ENCODE peak calls at places on chromosomes 13 and 19, in four cellular contexts. B is left lung, A is thoracic aorta, C is neural progenitor cell. S is an unnamed sample.

GRCh38 chr13:110713981-110714797 is 689 bp downstream of the ING1 start:
- DNase-seq in B (peak; percentile 89), A (no peak), C (peak; percentile 74), S (peak; percentile 42)

GRCh38 chr19:45798995-45799517 is 6.4 kb upstream of the DMWD start:
- DNase-seq in B (peak; percentile 83), A (no peak), C (peak; percentile 72), S (peak; percentile 57)

GRCh38 chr13:95771950-95772349 is 95.0 kb downstream of the DNAJC3 start:
- DNase-seq in B (no peak), A (no peak), C (no peak), S (no peak)

GRCh38 chr19:35251456-35251855 is 2.7 kb downstream of the LSR start:
- DNase-seq in B (no peak), A (no peak), C (no peak), S (no peak)

GRCh38 chr19:5914358-5914774 is 312 bp downstream of the CAPS start:
- DNase-seq in B (peak; percentile 75), A (no peak), C (no peak), S (no peak)

GRCh38 chr19:53037101-53038097 is 7.1 kb upstream of the ERVV-2 start:
- DNase-seq in B (peak; percentile 81), A (no peak), C (peak; percentile 18), S (peak; percentile 54)

GRCh38 chr19:49939721-49940481 is 10.6 kb upstream of the NUP62 start:
- DNase-seq in B (peak; percentile 43), A (no peak), C (no peak), S (no peak)

GRCh38 chr13:64074989-64075474 is 2659.4 kb upstream of the PCDH20 start:
- DNase-seq in B (no peak), A (no peak), C (no peak), S (no peak)

GRCh38 chr19:48760514-48761221 is 5.3 kb downstream of the FGF21 start:
- DNase-seq in B (peak; percentile 15), A (no peak), C (no peak), S (no peak)

GRCh38 chr13:95139186-95139585 is 162.1 kb downstream of the ABCC4 start:
- DNase-seq in B (no peak), A (no peak), C (no peak), S (no peak)

GRCh38 chr13:45879666-45880065 is 28.1 kb upstream of the SIAH3 start:
- DNase-seq in B (no peak), A (no peak), C (peak; percentile 55), S (no peak)

GRCh38 chr19:34432797-34433196 is 4.6 kb downstream of the UBA2 start:
- DNase-seq in B (no peak), A (no peak), C (no peak), S (no peak)

GRCh38 chr19:4081441-4082129 is 14.9 kb upstream of the ZBTB7A start:
- DNase-seq in B (no peak), A (no peak), C (no peak), S (no peak)

GRCh38 chr13:46640843-46641242 is 87.9 kb downstream of the LRCH1 start:
- DNase-seq in B (no peak), A (no peak), C (no peak), S (no peak)

DNA sequence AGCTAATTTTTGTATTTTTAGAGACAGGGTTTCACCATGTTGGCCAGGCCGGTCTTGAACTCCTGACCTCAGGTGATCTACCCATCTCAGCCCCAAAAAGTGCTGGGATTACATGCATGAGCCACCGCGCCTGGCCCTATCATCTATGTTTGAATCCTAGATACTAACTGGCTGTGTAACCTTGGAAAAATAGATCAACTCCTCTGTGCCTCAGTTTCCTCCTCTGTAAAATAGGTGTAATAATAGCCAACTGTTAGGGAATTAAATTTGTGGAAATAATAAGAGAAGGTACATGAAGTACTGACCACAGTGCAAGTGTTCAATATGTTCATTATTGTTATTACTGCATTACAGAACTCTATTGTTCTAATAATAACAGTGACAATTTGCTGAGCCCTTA is 4.3 kb downstream of the SPTBN4 start:
- DNase-seq in B (no peak), A (no peak), C (no peak), S (no peak)
- H3K27ac ChIP-seq in B (no peak overlapping the region), A (no peak overlapping the region), C (no peak overlapping the region), S (no peak overlapping the region)

GRCh38 chr19:38975861-38976271 is 324 bp upstream of the FBXO17 start:
- DNase-seq in B (no peak), A (no peak), C (peak; percentile 67), S (no peak)

GRCh38 chr19:38970664-38971532 is 4.6 kb downstream of the FBXO17 start:
- DNase-seq in B (no peak), A (no peak), C (no peak), S (no peak)

GRCh38 chr19:38975214-38975860 is at the start of gene FBXO17:
- DNase-seq in B (peak; percentile 85), A (no peak), C (peak; percentile 77), S (peak; percentile 52)

GRCh38 chr19:38974599-38975213 is 836 bp downstream of the FBXO17 start:
- DNase-seq in B (no peak), A (no peak), C (no peak), S (no peak)

GRCh38 chr19:38971672-38972071 is 3.9 kb downstream of the FBXO17 start:
- DNase-seq in B (no peak), A (no peak), C (no peak), S (no peak)
- H3K27me3 ChIP-seq in B (no peaks in the 10 kb centered on the region), A (no peaks in the 10 kb centered on the region), C (no peaks in the 10 kb centered on the region), S (no peaks in the 10 kb centered on the region)

DNA sequence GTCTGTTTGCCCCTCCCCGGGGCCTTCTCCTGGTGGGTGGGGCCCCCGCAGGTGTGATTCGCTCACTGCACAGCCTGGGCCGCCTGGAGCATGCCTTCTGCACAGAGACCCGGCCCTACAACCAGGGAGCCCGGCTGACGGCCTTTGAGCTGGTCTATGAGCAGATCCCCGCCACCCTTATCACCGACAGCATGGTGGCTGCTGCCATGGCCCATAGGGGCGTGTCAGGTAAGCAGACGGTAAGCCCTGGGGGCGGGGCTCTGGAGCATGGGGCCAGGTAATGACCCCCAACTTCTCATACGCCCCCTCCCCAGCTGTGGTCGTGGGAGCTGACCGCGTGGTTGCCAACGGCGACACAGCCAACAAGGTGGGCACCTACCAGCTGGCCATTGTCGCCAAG is 4.2 kb downstream of the MRI1 start:
- DNase-seq in B (no peak), A (no peak), C (no peak), S (no peak)
- TF ChIP-seq CTCF in B (no peak), A (no peak), C (no peak), S (no peak)

GRCh38 chr19:1274081-1274851 is 1.1 kb upstream of the FAM174C start:
- DNase-seq in B (no peak), A (no peak), C (no peak), S (no peak)
- H3K27ac ChIP-seq in B (peak overlapping the region; percentile 99), A (peak overlapping the region; percentile 99), C (peak overlapping the region; percentile 98), S (peak overlapping the region; percentile 98)

DNA sequence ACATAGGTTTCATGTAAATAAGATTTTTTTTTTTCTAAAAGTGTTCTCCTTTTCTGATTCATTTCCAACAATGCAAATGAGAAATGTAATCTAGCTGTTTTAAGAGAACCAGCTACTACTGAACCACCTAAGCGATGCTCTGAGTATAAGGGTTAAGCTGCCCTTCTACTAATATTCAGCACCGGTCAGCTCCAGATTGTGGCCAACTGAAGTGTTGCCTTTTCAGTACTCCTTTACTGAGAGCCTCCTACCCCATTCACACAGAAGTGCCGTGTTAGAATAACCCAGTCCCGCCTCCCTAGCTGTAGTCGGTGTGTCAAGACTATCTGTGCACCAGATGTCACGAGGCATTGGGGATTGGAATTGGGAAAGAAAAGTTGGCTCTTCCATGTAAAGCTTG is 45.4 kb downstream of the FAM124A start:
- DNase-seq in B (no peak), A (no peak), C (peak; percentile 24), S (no peak)
- H3K27me3 ChIP-seq in B (no peaks in the 10 kb centered on the region), A (no peaks in the 10 kb centered on the region), C (no peaks in the 10 kb centered on the region), S (no peaks in the 10 kb centered on the region)

S was measured in dorsolateral prefrontal cortex.